ENCODE peak calls at places on chromosomes 16 and 17, in seven cellular contexts. V is colonic mucosa; E is stimulated activated naive CD8-positive, alpha-beta T cell treated with anti-CD3 and anti-CD28 coated beads, Interleukin-15, Interleukin-2, amounts not matched to agents 100 U/mL and 50 U/mL, for 24 hours; W is H54; T is M059J; R is mucosa of gallbladder; O is stimulated activated CD8-positive, alpha-beta memory T cell treated with anti-CD3 and anti-CD28 coated beads, Interleukin-4, amount 100 ng/mL, for 1 hour. Q is an unnamed sample.

GRCh38 chr17:2025622-2026309 is 632 bp upstream of the RTN4RL1 start:
- DNase-seq in O (no peak), E (peak), V (peak), T (peak), W (peak), R (peak), Q (no peak)

GRCh38 chr16:46949216-46949892 is 24.1 kb downstream of the DNAJA2 start:
- DNase-seq in V (no peak), O (no peak), T (no peak), E (peak), W (no peak), R (no peak), Q (no peak)

GRCh38 chr16:29745126-29745852 is 501 bp downstream of the C16orf54 start:
- DNase-seq in V (peak), E (peak), R (no peak), T (no peak), W (no peak), O (no peak), Q (no peak)

GRCh38 chr17:39205112-39205526 is 5.0 kb downstream of the RPL19 start:
- DNase-seq in V (no peak), T (no peak), R (no peak), O (no peak), W (no peak), E (no peak), Q (no peak)

GRCh38 chr17:42651392-42651791 is 7.7 kb upstream of the TUBG2 start:
- DNase-seq in W (no peak), R (no peak), O (no peak), E (no peak), V (no peak), T (no peak), Q (no peak)

GRCh38 chr17:7951143-7951792 is 19.3 kb downstream of the CNTROB start:
- DNase-seq in O (no peak), V (no peak), T (no peak), W (no peak), E (peak), R (no peak), Q (no peak)

GRCh38 chr16:86536621-86537020 is 18.4 kb downstream of the MTHFSD start:
- DNase-seq in R (no peak), W (no peak), O (no peak), T (no peak), E (no peak), V (no peak), Q (no peak)

GRCh38 chr17:49523196-49523595 is 28.1 kb downstream of the NGFR start:
- DNase-seq in V (no peak), O (no peak), W (no peak), T (no peak), E (no peak), R (no peak), Q (no peak)

GRCh38 chr17:79791354-79792123 is 5.3 kb downstream of the CBX8 start:
- DNase-seq in V (no peak), R (no peak), W (no peak), T (no peak), E (no peak), O (no peak), Q (no peak)

Q was measured in SK-N-MC.